ENCODE peak calls at places on chromosomes 6 and 20, in nine cellular contexts. Y is MM.1S, A is neuronal stem cell, B is mammary epithelial cell, F is OCI-LY7, G is IMR-90, S is fibroblast of lung, C is osteoblast, M is neural progenitor cell. V is an unnamed sample.

GRCh38 chr6:39402239-39402751 is 79.8 kb upstream of the KCNK16 start:
- DNase-seq in Y (no peak), A (no peak), B (peak; percentile 46), F (no peak), G (no peak), S (no peak), C (peak; percentile 79), M (no peak), V (peak; percentile 88)

GRCh38 chr6:46581459-46582177 is 71.0 kb downstream of the CYP39A1 start:
- DNase-seq in Y (no peak), A (no peak), B (no peak), F (no peak), G (no peak), S (no peak), C (no peak), M (no peak), V (peak; percentile 6)

GRCh38 chr6:36738108-36738507 is 40.5 kb downstream of the RAB44 start:
- DNase-seq in Y (no peak), A (no peak), B (no peak), F (no peak), G (no peak), S (no peak), C (peak; percentile 58), M (no peak), V (no peak)

GRCh38 chr6:44247338-44248302 is 719 bp downstream of the HSP90AB1 start:
- DNase-seq in Y (peak; percentile 59), A (no peak), B (peak; percentile 62), F (peak; percentile 74), G (peak; percentile 38), S (peak; percentile 68), C (peak; percentile 88), M (peak; percentile 63), V (peak; percentile 81)

GRCh38 chr6:161459008-161459407 is 185.1 kb upstream of the AGPAT4 start:
- DNase-seq in Y (peak; percentile 62), A (no peak), B (peak; percentile 14), F (no peak), G (no peak), S (no peak), C (no peak), M (no peak), V (no peak)

GRCh38 chr6:6772751-6773150 is 184.2 kb downstream of the LY86 start:
- DNase-seq in Y (no peak), A (no peak), B (no peak), F (no peak), G (no peak), S (no peak), C (no peak), M (peak; percentile 39), V (no peak)

GRCh38 chr6:30450908-30451818 is 38.1 kb upstream of the HLA-E start:
- DNase-seq in Y (peak; percentile 96), A (no peak), B (peak; percentile 70), F (no peak), G (peak; percentile 58), S (peak; percentile 74), C (peak; percentile 91), M (peak; percentile 31), V (peak; percentile 73)

GRCh38 chr6:32087574-32088486 is 21.3 kb downstream of the TNXB start:
- DNase-seq in Y (peak; percentile 49), A (peak; percentile 56), B (peak; percentile 34), F (peak; percentile 82), G (peak; percentile 46), S (peak; percentile 81), C (peak; percentile 87), M (peak; percentile 94), V (no peak)

GRCh38 chr6:37807656-37808055 is 11.9 kb upstream of the ZFAND3 start:
- DNase-seq in Y (no peak), A (no peak), B (peak; percentile 21), F (no peak), G (no peak), S (no peak), C (no peak), M (no peak), V (peak; percentile 16)

GRCh38 chr6:45830441-45831139 is 185.1 kb downstream of the CLIC5 start:
- DNase-seq in Y (peak; percentile 48), A (no peak), B (peak; percentile 24), F (peak; percentile 16), G (no peak), S (no peak), C (no peak), M (no peak), V (no peak)

GRCh38 chr20:4661191-4661590 is 60.5 kb upstream of the PRND start:
- DNase-seq in Y (peak; percentile 36), A (no peak), B (no peak), F (peak; percentile 31), G (no peak), S (no peak), C (no peak), M (no peak), V (no peak)

GRCh38 chr6:149965191-149966020 is 1.7 kb downstream of the ULBP1 start:
- DNase-seq in Y (no peak), A (no peak), B (no peak), F (peak; percentile 22), G (no peak), S (peak; percentile 20), C (peak; percentile 75), M (peak; percentile 69), V (no peak)

GRCh38 chr20:52921300-52921699 is 50.9 kb upstream of the TSHZ2 start:
- DNase-seq in Y (no peak), A (no peak), B (no peak), F (no peak), G (no peak), S (no peak), C (no peak), M (no peak), V (no peak)

GRCh38 chr6:9783567-9783966 is 631.3 kb downstream of the TFAP2A start:
- DNase-seq in Y (peak; percentile 66), A (no peak), B (no peak), F (no peak), G (peak; percentile 65), S (no peak), C (no peak), M (no peak), V (no peak)

GRCh38 chr6:25053875-25054371 is 118.2 kb upstream of the RIPOR2 start:
- DNase-seq in Y (no peak), A (no peak), B (peak; percentile 48), F (no peak), G (peak; percentile 88), S (peak; percentile 84), C (no peak), M (no peak), V (peak; percentile 82)

GRCh38 chr20:53805895-53806384 is 212.3 kb upstream of the ZNF217 start:
- DNase-seq in Y (no peak), A (no peak), B (peak; percentile 88), F (no peak), G (peak; percentile 81), S (peak; percentile 45), C (peak; percentile 90), M (no peak), V (peak; percentile 92)

GRCh38 chr20:9488063-9488462 is 26.3 kb upstream of the LAMP5 start:
- DNase-seq in Y (peak; percentile 13), A (no peak), B (no peak), F (no peak), G (no peak), S (no peak), C (no peak), M (no peak), V (no peak)

GRCh38 chr6:136920858-136921520 is 1.1 kb upstream of the SLC35D3 start:
- DNase-seq in Y (no peak), A (peak; percentile 27), B (peak; percentile 6), F (no peak), G (no peak), S (peak; percentile 15), C (peak; percentile 90), M (peak; percentile 42), V (peak; percentile 40)

GRCh38 chr20:10842116-10842515 is 168.3 kb upstream of the JAG1 start:
- DNase-seq in Y (no peak), A (no peak), B (no peak), F (no peak), G (no peak), S (peak; percentile 65), C (no peak), M (no peak), V (peak; percentile 16)

GRCh38 chr6:75747985-75748742 is 875 bp upstream of the MYO6 start:
- DNase-seq in Y (no peak), A (no peak), B (no peak), F (peak; percentile 3), G (no peak), S (no peak), C (no peak), M (no peak), V (no peak)
- H2AFZ ChIP-seq in Y (peak overlapping the region; percentile 98), A (peak overlapping the region; percentile 99), B (peak overlapping the region; percentile 97), F (no peak overlapping the region), G (peak overlapping the region; percentile 98), S (peak overlapping the region; percentile 95), C (peak overlapping the region; percentile 94), M (peak overlapping the region; percentile 96), V (peak overlapping the region; percentile 98)

GRCh38 chr6:3891889-3892288 is 42.7 kb downstream of the FAM50B start:
- DNase-seq in Y (no peak), A (no peak), B (no peak), F (no peak), G (no peak), S (no peak), C (no peak), M (no peak), V (no peak)
- H2AFZ ChIP-seq in Y (no peak overlapping the region), A (no peak overlapping the region), B (no peak overlapping the region), F (no peak overlapping the region), G (no peak overlapping the region), S (no peak overlapping the region), C (no peak overlapping the region), M (no peak overlapping the region), V (peak overlapping the region; percentile 0)

GRCh38 chr20:38471987-38472512 is 593 bp upstream of the RALGAPB start:
- DNase-seq in Y (no peak), A (no peak), B (no peak), F (no peak), G (no peak), S (no peak), C (no peak), M (no peak), V (no peak)
- H2AFZ ChIP-seq in Y (peak overlapping the region; percentile 83), A (peak overlapping the region; percentile 86), B (peak overlapping the region; percentile 94), F (peak overlapping the region; percentile 96), G (peak overlapping the region; percentile 99), S (peak overlapping the region; percentile 99), C (peak overlapping the region; percentile 95), M (peak overlapping the region; percentile 80), V (peak overlapping the region; percentile 96)

GRCh38 chr6:63571883-63572732 is at the start of the genes LOC128125822 and PTP4A1:
- DNase-seq in Y (peak; percentile 97), A (peak; percentile 97), B (peak; percentile 96), F (peak; percentile 99), G (peak; percentile 98), S (peak; percentile 98), C (peak; percentile 96), M (peak; percentile 99), V (peak; percentile 99)

GRCh38 chr6:63572733-63573139 is 456 bp downstream of the LOC128125822 start:
- DNase-seq in Y (no peak), A (no peak), B (no peak), F (no peak), G (no peak), S (no peak), C (peak; percentile 66), M (peak; percentile 64), V (no peak)

GRCh38 chr6:63573140-63573898 is 1.0 kb downstream of the LOC128125822 start:
- DNase-seq in Y (peak; percentile 86), A (peak; percentile 59), B (peak; percentile 95), F (peak; percentile 72), G (peak; percentile 55), S (peak; percentile 72), C (peak; percentile 84), M (peak; percentile 82), V (peak; percentile 86)

GRCh38 chr6:63574554-63574900 is 2.2 kb downstream of the LOC128125822 start:
- DNase-seq in Y (no peak), A (no peak), B (no peak), F (no peak), G (no peak), S (no peak), C (no peak), M (no peak), V (no peak)

GRCh38 chr6:63573899-63574553 is 1.7 kb downstream of the LOC128125822 start:
- DNase-seq in Y (peak; percentile 59), A (peak; percentile 40), B (peak; percentile 47), F (peak; percentile 64), G (peak; percentile 64), S (peak; percentile 68), C (peak; percentile 62), M (peak; percentile 63), V (peak; percentile 75)
- H2AFZ ChIP-seq in Y (no peak overlapping the region), A (no peak overlapping the region), B (no peak overlapping the region), F (no peak overlapping the region), G (peak overlapping the region; percentile 89), S (no peak overlapping the region), C (no peak overlapping the region), M (no peak overlapping the region), V (peak overlapping the region; percentile 23)

V was measured in GM23248.